ENCODE peak calls at places on chromosome 15, in seven cellular contexts. A, U, M, D, O, Y and X are unnamed samples.

GRCh38 chr15:78875107-78875914 is 2.6 kb downstream of the MORF4L1 start:
- DNase-seq in U (no peak), M (no peak), Y (no peak), A (no peak), O (no peak), D (no peak), X (no peak)

GRCh38 chr15:35857812-35858211 is 311.8 kb upstream of the DPH6 start:
- DNase-seq in U (no peak), A (no peak), Y (no peak), O (no peak), D (no peak), M (no peak), X (no peak)

GRCh38 chr15:71409541-71409940 is 294.3 kb downstream of the THSD4 start:
- DNase-seq in M (peak; percentile 21), Y (no peak), A (no peak), U (no peak), D (no peak), O (no peak), X (no peak)

GRCh38 chr15:92880796-92881569 is 19.1 kb upstream of the CHD2 start:
- DNase-seq in D (no peak), O (no peak), U (no peak), M (peak; percentile 58), A (no peak), Y (no peak), X (no peak)

GRCh38 chr15:49135342-49135857 is 20.0 kb downstream of the COPS2 start:
- DNase-seq in U (no peak), M (no peak), A (no peak), O (no peak), D (no peak), Y (no peak), X (no peak)

GRCh38 chr15:89129123-89129815 is 41.0 kb downstream of the ABHD2 start:
- DNase-seq in A (peak; percentile 77), O (peak; percentile 55), Y (no peak), M (peak; percentile 50), U (peak; percentile 50), D (no peak), X (peak; percentile 64)

GRCh38 chr15:40516322-40516721 is 45.5 kb downstream of the CHST14 start:
- DNase-seq in D (no peak), O (no peak), M (no peak), U (no peak), Y (no peak), A (no peak), X (no peak)

GRCh38 chr15:36334059-36334458 is 245.4 kb upstream of the CDIN1 start:
- DNase-seq in M (peak; percentile 60), A (no peak), Y (no peak), U (peak; percentile 28), O (no peak), D (no peak), X (no peak)

GRCh38 chr15:63372753-63373152 is 8.9 kb downstream of the CA12 start:
- DNase-seq in Y (no peak), U (no peak), D (no peak), O (no peak), M (no peak), A (no peak), X (no peak)

DNA sequence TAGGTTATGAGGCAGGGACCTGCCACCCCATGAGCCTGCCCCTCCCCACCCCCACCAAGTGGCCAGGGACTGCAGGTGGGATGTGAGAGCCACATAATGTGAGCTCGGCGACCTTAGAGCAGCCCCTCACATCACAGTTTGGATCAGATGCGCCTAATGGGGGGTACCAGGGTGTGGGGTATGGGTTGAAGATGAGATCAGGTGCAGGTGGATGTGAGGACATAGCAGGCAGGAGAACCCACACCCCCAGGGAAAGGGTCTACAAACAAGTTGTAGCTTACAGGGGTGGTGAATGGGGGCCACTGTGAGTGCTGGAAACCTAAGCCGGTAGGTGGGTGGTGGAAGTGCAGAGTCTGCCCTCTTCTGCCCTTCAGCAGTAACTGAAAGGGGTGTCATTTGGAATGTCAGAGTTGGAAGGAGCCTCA is 94.0 kb downstream of the CORO2B start:
- DNase-seq in M (no peak), O (peak; percentile 41), D (no peak), Y (no peak), U (no peak), A (no peak), X (no peak)
- TF ChIP-seq CTCF in M (no peak), O (no peak), D (no peak), Y (peak; percentile 41), U (no peak), A (no peak), X (no peak)

GRCh38 chr15:57526615-57527014 is 65.1 kb upstream of the MYZAP start:
- DNase-seq in Y (no peak), D (no peak), A (no peak), U (no peak), M (no peak), O (no peak), X (no peak)

GRCh38 chr15:57526076-57526475 is 65.6 kb upstream of the MYZAP start:
- DNase-seq in O (no peak), U (no peak), D (no peak), M (no peak), A (no peak), Y (no peak), X (no peak)

GRCh38 chr15:57528940-57529565 is 62.7 kb upstream of the MYZAP start:
- DNase-seq in M (no peak), U (no peak), O (no peak), D (no peak), A (no peak), Y (no peak), X (no peak)

GRCh38 chr15:57525581-57525980 is 66.1 kb upstream of the MYZAP start:
- DNase-seq in O (no peak), A (no peak), D (no peak), M (no peak), U (no peak), Y (no peak), X (no peak)

DNA sequence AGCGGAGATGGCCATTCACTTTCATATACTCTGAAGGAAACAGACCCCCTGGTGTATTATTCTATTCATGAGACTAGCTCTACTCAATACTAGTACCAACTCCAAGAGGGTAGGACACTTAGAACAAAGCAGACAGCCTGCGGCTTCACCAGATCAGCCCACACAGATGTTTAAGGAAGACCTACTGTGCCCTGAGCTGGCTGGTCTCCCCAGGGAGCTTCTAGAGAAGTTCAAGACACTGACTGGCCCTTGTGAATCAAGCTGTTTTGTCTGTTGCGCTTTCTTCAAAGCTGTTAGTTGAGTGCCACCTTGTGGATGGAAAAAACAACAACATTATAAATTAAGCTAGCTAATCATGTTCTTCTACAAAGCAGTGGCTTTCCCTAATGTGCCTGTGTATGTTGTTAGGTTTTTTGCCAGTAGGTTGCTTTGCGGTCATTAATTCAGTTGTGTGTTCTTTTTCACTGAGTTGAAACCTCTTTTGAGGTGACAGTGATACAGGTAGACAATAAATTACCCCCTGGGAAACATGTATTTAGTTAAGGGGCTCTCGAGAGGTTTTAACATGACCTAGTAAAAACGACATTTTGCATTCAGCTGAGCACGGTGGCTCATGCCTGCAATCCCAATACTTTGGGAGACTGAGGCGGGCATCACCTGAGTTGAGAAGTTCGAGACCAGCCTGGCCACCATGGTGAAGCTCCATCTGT is 64.2 kb upstream of the MYZAP start:
- DNase-seq in D (no peak), A (no peak), Y (no peak), O (no peak), M (peak; percentile 90), U (peak; percentile 85), X (peak; percentile 60)
- TF ChIP-seq CTCF in D (peak; percentile 78), A (peak; percentile 29), Y (peak; percentile 75), O (peak; percentile 97), M (peak; percentile 55), U (peak; percentile 58), X (peak; percentile 76)

DNA sequence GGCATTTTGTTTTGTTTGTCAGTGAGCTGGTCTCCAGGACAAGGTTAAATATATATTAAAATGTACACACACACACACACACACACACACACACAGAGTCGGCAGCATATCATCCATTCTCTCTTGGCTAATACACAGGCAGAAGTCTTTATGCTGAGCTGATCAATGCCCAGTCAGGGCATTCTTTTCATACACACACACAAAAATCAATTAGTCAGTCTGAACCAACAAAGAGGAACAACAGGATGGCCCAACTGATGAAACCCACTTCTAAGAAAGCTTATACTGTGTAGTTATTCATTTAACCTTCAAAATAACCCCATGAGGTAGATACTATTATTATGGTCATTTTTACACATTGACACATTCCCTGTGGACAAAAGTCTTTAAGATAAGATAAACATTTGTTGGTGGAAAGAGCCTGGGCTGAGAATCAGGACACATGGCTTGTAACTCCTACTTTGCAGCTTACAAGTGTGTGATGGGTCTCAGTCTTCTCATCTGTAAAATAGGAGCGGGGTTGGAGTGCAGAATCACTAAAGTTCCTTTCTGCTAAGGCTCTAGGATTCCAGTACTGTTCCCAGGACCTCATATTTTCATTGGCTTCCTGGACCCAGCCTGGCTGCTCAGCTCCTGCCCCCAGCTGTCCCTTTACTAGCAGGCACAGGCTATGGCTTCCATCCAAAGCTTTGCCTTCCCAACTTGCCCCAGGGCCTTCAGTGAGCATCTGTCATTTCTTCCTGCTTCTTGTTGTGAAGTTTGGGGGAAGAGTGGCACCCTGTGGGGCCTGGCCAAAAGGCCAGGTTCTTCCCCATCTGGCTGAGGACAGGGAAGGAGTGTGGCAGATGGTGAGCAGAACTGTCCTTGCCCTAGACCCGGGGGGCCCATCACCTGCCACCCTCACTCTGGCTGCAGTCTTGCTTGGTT is 27.2 kb upstream of the GLCE start:
- DNase-seq in D (no peak), M (no peak), A (no peak), Y (no peak), U (peak; percentile 41), O (no peak), X (no peak)
- TF ChIP-seq CTCF in D (no peak), M (no peak), A (no peak), Y (no peak), U (peak; percentile 8), O (no peak), X (no peak)

GRCh38 chr15:95365615-95366107 is 964.8 kb upstream of the NR2F2 start:
- DNase-seq in O (no peak), A (no peak), M (peak; percentile 74), Y (no peak), D (no peak), U (no peak), X (no peak)
- TF ChIP-seq CTCF in O (no peak), A (no peak), M (no peak), Y (no peak), D (no peak), U (no peak), X (no peak)

DNA sequence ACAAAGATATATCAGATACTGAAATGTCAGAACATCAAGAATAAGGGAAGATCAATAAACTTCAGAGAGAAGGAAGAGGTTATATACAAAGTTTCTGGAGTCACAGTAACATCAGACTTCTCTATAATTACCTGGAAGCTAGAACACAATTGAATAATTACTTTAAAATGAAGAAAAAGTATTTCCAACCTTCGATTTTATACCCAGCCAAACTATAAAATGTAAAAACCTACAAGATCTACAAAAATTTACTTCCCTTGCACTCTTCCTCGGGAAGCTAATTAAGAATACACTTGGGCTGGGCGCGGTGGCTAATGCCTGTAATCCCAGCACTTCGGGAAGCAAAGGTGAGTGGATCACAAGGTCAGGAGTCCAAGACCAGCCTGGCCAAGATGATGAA is 6.6 kb upstream of the MINDY2 start:
- DNase-seq in D (no peak), A (no peak), O (no peak), M (no peak), Y (no peak), U (no peak), X (no peak)
- TF ChIP-seq CTCF in D (no peak), A (no peak), O (no peak), M (no peak), Y (no peak), U (no peak), X (no peak)

GRCh38 chr15:62119224-62119925 is 45.7 kb downstream of the C2CD4B start:
- DNase-seq in D (no peak), U (peak; percentile 97), A (no peak), M (peak; percentile 96), O (no peak), Y (no peak), X (no peak)
- TF ChIP-seq CTCF in D (no peak), U (no peak), A (no peak), M (no peak), O (no peak), Y (no peak), X (no peak)